ENCODE peak calls at places on chromosomes 11 and 22, in eight cellular contexts. V is right atrium auricular region, T is pancreas, C is A549, G is cardiac muscle cell, N is astrocyte of the spinal cord, X is brain microvascular endothelial cell, R is cardiac fibroblast. S is an unnamed sample.

GRCh38 chr11:479311-479710 is 27.7 kb downstream of the RNH1 start:
- DNase-seq in V (no peak), T (no peak), C (no peak), G (no peak), N (no peak), X (no peak), R (no peak), S (no peak)

GRCh38 chr22:45007247-45007945 is 2.4 kb downstream of the PHF21B start:
- DNase-seq in V (no peak), T (peak; percentile 14), C (peak; percentile 16), G (peak; percentile 94), N (peak; percentile 24), X (peak; percentile 2), R (peak; percentile 10), S (no peak)

GRCh38 chr11:64745523-64746328 is 1.8 kb upstream of the RASGRP2 start:
- DNase-seq in V (peak; percentile 92), T (no peak), C (peak; percentile 73), G (peak; percentile 91), N (peak; percentile 56), X (peak; percentile 47), R (peak; percentile 53), S (no peak)

GRCh38 chr11:94638278-94638901 is 71.2 kb downstream of the PIWIL4 start:
- DNase-seq in V (no peak), T (no peak), C (no peak), G (no peak), N (peak; percentile 30), X (no peak), R (no peak), S (no peak)

GRCh38 chr11:68028802-68029475 is 1.5 kb upstream of the NDUFS8 start:
- DNase-seq in V (no peak), T (no peak), C (peak; percentile 40), G (no peak), N (no peak), X (no peak), R (peak; percentile 40), S (no peak)

GRCh38 chr11:125463590-125464265 is 32.3 kb downstream of the FEZ1 start:
- DNase-seq in V (no peak), T (no peak), C (no peak), G (no peak), N (no peak), X (no peak), R (no peak), S (no peak)

GRCh38 chr11:7604331-7604973 is 68.8 kb downstream of the CYB5R2 start:
- DNase-seq in V (no peak), T (no peak), C (peak; percentile 60), G (no peak), N (no peak), X (no peak), R (peak; percentile 16), S (peak; percentile 66)

GRCh38 chr22:40218723-40219294 is 41.1 kb downstream of the TNRC6B start:
- DNase-seq in V (no peak), T (no peak), C (no peak), G (no peak), N (peak; percentile 22), X (no peak), R (no peak), S (peak; percentile 39)

GRCh38 chr22:46061431-46062231 is 84.7 kb upstream of the WNT7B start:
- DNase-seq in V (no peak), T (peak; percentile 21), C (no peak), G (no peak), N (no peak), X (no peak), R (no peak), S (no peak)

GRCh38 chr22:48835857-48836672 is 991.6 kb downstream of the BRD1 start:
- DNase-seq in V (no peak), T (no peak), C (no peak), G (no peak), N (no peak), X (no peak), R (no peak), S (no peak)

GRCh38 chr11:57871231-57871630 is 109.6 kb downstream of the CTNND1 start:
- DNase-seq in V (no peak), T (no peak), C (no peak), G (no peak), N (no peak), X (no peak), R (no peak), S (no peak)

GRCh38 chr11:59556883-59557205 is 45.5 kb downstream of the OR4D9 start:
- DNase-seq in V (no peak), T (no peak), C (peak; percentile 79), G (no peak), N (no peak), X (peak; percentile 28), R (no peak), S (no peak)

GRCh38 chr22:35835998-35836691 is 118.5 kb downstream of the APOL5 start:
- DNase-seq in V (peak; percentile 66), T (peak; percentile 22), C (peak; percentile 75), G (peak; percentile 57), N (peak; percentile 86), X (peak; percentile 78), R (peak; percentile 91), S (peak; percentile 54)

GRCh38 chr11:10540546-10540914 is 457 bp downstream of the RNF141 start:
- DNase-seq in V (no peak), T (peak; percentile 62), C (no peak), G (peak; percentile 75), N (peak; percentile 35), X (peak; percentile 13), R (peak; percentile 38), S (no peak)

GRCh38 chr11:127800989-127801688 is 786.2 kb downstream of the ETS1 start:
- DNase-seq in V (no peak), T (no peak), C (no peak), G (no peak), N (no peak), X (no peak), R (no peak), S (no peak)

GRCh38 chr22:45534339-45535192 is 31.9 kb downstream of the FBLN1 start:
- DNase-seq in V (no peak), T (no peak), C (no peak), G (no peak), N (no peak), X (no peak), R (peak; percentile 52), S (no peak)

GRCh38 chr22:28027453-28028448 is 108.7 kb upstream of the PITPNB start:
- DNase-seq in V (peak; percentile 58), T (no peak), C (no peak), G (no peak), N (peak; percentile 40), X (no peak), R (peak; percentile 21), S (no peak)

GRCh38 chr11:92865352-92865751 is 104.1 kb upstream of the MTNR1B start:
- DNase-seq in V (peak; percentile 72), T (no peak), C (no peak), G (no peak), N (peak; percentile 34), X (peak; percentile 43), R (peak; percentile 17), S (no peak)

GRCh38 chr11:35211952-35212351 is 73.0 kb downstream of the CD44 start:
- DNase-seq in V (no peak), T (no peak), C (no peak), G (no peak), N (no peak), X (no peak), R (no peak), S (no peak)

GRCh38 chr11:18285841-18286240 is 19.8 kb downstream of the SAA1 start:
- DNase-seq in V (no peak), T (no peak), C (no peak), G (no peak), N (no peak), X (no peak), R (no peak), S (no peak)

DNA sequence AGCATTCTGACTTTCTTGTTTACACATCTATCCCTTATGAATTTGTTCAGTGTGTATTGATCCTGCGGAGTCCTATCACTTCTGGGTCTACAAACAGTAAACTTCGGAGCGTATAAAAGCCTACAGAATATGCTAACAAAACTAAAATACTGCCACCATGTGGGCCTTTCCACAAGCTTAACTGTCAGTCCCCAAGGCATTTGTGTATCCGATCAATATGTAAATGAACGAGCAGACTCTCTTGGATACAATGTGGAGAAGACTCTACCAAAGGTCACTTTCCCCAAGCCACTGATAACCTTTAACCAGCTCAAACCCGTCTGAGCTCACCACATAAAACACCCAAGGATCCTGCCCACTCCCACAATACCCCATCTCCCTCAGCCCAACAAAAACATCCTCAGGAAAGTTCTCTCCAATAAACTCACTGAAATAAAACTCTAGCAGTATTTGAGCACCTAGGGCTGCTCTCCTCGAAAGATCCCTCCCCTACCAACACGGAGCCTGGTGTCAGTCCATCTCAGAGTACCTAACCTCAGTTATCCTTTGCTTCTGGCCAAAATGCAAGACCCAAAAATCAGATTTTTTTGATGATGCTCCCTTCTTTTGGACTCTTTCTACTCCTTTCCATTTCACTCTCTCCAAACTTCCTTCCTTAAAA is 17.8 kb downstream of the ADA2 start:
- DNase-seq in V (no peak), T (no peak), C (peak; percentile 16), G (peak; percentile 25), N (no peak), X (no peak), R (peak; percentile 22), S (no peak)
- TF ChIP-seq CTCF in V (peak; percentile 48), T (no peak), C (no peak), G (peak; percentile 40), N (no peak), X (peak; percentile 37), R (peak; percentile 18), S (no peak)

GRCh38 chr22:24953294-24954113 is 988 bp downstream of the KIAA1671 start:
- DNase-seq in V (no peak), T (no peak), C (no peak), G (peak; percentile 50), N (no peak), X (no peak), R (no peak), S (no peak)
- H3K4me3 ChIP-seq in V (peak overlapping the region; percentile 60), T (peak overlapping the region; percentile 53), C (peak overlapping the region; percentile 67), G (peak overlapping the region; percentile 41), N (peak overlapping the region; percentile 66), X (peak overlapping the region; percentile 64), R (peak overlapping the region; percentile 57), S (peak overlapping the region; percentile 76)

GRCh38 chr22:19430890-19431541 is 517 bp downstream of the HIRA start:
- DNase-seq in V (no peak), T (peak; percentile 53), C (peak; percentile 26), G (peak; percentile 58), N (peak; percentile 35), X (no peak), R (peak; percentile 26), S (no peak)
- TF ChIP-seq CTCF in V (peak; percentile 18), T (no peak), C (no peak), G (peak; percentile 22), N (peak; percentile 23), X (peak; percentile 49), R (peak; percentile 27), S (peak; percentile 34)

GRCh38 chr11:69746140-69746539 is 29.0 kb downstream of the FGF4 start:
- DNase-seq in V (no peak), T (no peak), C (no peak), G (no peak), N (no peak), X (no peak), R (no peak), S (no peak)
- H3K4me3 ChIP-seq in V (no peak overlapping the region), T (no peak overlapping the region), C (no peak overlapping the region), G (no peak overlapping the region), N (no peak overlapping the region), X (no peak overlapping the region), R (no peak overlapping the region), S (no peak overlapping the region)

S was measured in retinal pigment epithelial cell.